ENCODE peak calls at places on chromosomes 11 and 22, in eight cellular contexts. V, W, Z, E, U, Y, C and X are unnamed samples.

GRCh38 chr22:36640106-36640672 is 63.4 kb downstream of the CACNG2 start:
- DNase-seq in V (no peak), W (no peak), Z (no peak), E (no peak), U (no peak), Y (no peak), C (no peak), X (no peak)

GRCh38 chr22:36331306-36331911 is 56.4 kb downstream of the MYH9 start:
- DNase-seq in V (peak; percentile 86), W (peak; percentile 80), Z (peak; percentile 66), E (peak; percentile 79), U (peak; percentile 73), Y (peak; percentile 71), C (peak; percentile 87), X (peak; percentile 77)

GRCh38 chr11:69515271-69516245 is 34.1 kb downstream of the LINC01488 start:
- DNase-seq in V (no peak), W (no peak), Z (no peak), E (no peak), U (no peak), Y (no peak), C (no peak), X (no peak)

GRCh38 chr11:22792497-22792896 is 37.1 kb downstream of the SVIP start:
- DNase-seq in V (peak; percentile 22), W (no peak), Z (no peak), E (peak; percentile 51), U (no peak), Y (no peak), C (no peak), X (peak; percentile 14)

GRCh38 chr11:17015639-17016125 is 1.5 kb upstream of the PLEKHA7 start:
- DNase-seq in V (no peak), W (peak; percentile 24), Z (no peak), E (no peak), U (no peak), Y (no peak), C (no peak), X (no peak)

GRCh38 chr22:46079861-46080821 is 70.2 kb upstream of the PPARA start:
- DNase-seq in V (peak; percentile 87), W (peak; percentile 75), Z (no peak), E (peak; percentile 93), U (no peak), Y (no peak), C (peak; percentile 89), X (no peak)

GRCh38 chr11:86671386-86672006 is 920 bp downstream of the ME3 start:
- DNase-seq in V (no peak), W (peak; percentile 88), Z (no peak), E (peak; percentile 43), U (no peak), Y (peak; percentile 58), C (peak; percentile 75), X (no peak)

GRCh38 chr11:87397250-87397649 is 359.5 kb downstream of the TMEM135 start:
- DNase-seq in V (no peak), W (no peak), Z (no peak), E (no peak), U (no peak), Y (no peak), C (no peak), X (peak; percentile 62)

GRCh38 chr22:36385491-36386350 is 2.0 kb downstream of the MYH9 start:
- DNase-seq in V (peak; percentile 84), W (peak; percentile 51), Z (peak; percentile 35), E (no peak), U (no peak), Y (peak; percentile 81), C (peak; percentile 52), X (no peak)

GRCh38 chr11:123159146-123159857 is 35.7 kb downstream of the CLMP start:
- DNase-seq in V (no peak), W (no peak), Z (no peak), E (no peak), U (no peak), Y (no peak), C (no peak), X (no peak)

GRCh38 chr11:2105536-2105935 is 33.7 kb downstream of the IGF2 start:
- DNase-seq in V (no peak), W (no peak), Z (no peak), E (no peak), U (no peak), Y (no peak), C (no peak), X (no peak)

GRCh38 chr11:64322925-64323260 is 5.0 kb downstream of the PRDX5 start:
- DNase-seq in V (no peak), W (no peak), Z (no peak), E (no peak), U (no peak), Y (no peak), C (no peak), X (no peak)

GRCh38 chr22:26563022-26563421 is 26.9 kb downstream of the TPST2 start:
- DNase-seq in V (no peak), W (no peak), Z (no peak), E (no peak), U (no peak), Y (peak; percentile 49), C (no peak), X (no peak)

GRCh38 chr11:46387456-46387855 is 4.1 kb downstream of the CHRM4 start:
- DNase-seq in V (no peak), W (no peak), Z (no peak), E (no peak), U (no peak), Y (no peak), C (no peak), X (no peak)

GRCh38 chr11:134164490-134165370 is 59.0 kb downstream of the NCAPD3 start:
- DNase-seq in V (no peak), W (no peak), Z (no peak), E (no peak), U (no peak), Y (peak; percentile 96), C (no peak), X (no peak)

GRCh38 chr22:42964994-42965699 is 49.8 kb downstream of the PACSIN2 start:
- DNase-seq in V (no peak), W (no peak), Z (no peak), E (no peak), U (no peak), Y (no peak), C (no peak), X (no peak)

GRCh38 chr11:12086271-12087074 is 23.9 kb upstream of the MICAL2 start:
- DNase-seq in V (peak; percentile 95), W (peak; percentile 70), Z (no peak), E (peak; percentile 64), U (no peak), Y (no peak), C (peak; percentile 80), X (peak; percentile 70)

GRCh38 chr11:29282088-29282487 is 734.7 kb downstream of the KCNA4 start:
- DNase-seq in V (peak; percentile 95), W (no peak), Z (no peak), E (no peak), U (no peak), Y (no peak), C (peak; percentile 69), X (no peak)

GRCh38 chr11:113505541-113506375 is 30.6 kb upstream of the DRD2 start:
- DNase-seq in V (peak; percentile 76), W (no peak), Z (no peak), E (peak; percentile 33), U (no peak), Y (no peak), C (peak; percentile 40), X (no peak)

GRCh38 chr11:70528046-70528793 is 129.9 kb downstream of the CTTN start:
- DNase-seq in V (no peak), W (no peak), Z (no peak), E (no peak), U (no peak), Y (no peak), C (no peak), X (no peak)

GRCh38 chr11:109961261-109961660 is 131.9 kb upstream of the ZC3H12C start:
- DNase-seq in V (no peak), W (no peak), Z (no peak), E (no peak), U (no peak), Y (no peak), C (no peak), X (no peak)

GRCh38 chr11:78310500-78310909 is 107.1 kb downstream of the GAB2 start:
- DNase-seq in V (no peak), W (peak; percentile 81), Z (no peak), E (no peak), U (no peak), Y (no peak), C (peak; percentile 72), X (no peak)

GRCh38 chr11:125398475-125398874 is 97.6 kb downstream of the FEZ1 start:
- DNase-seq in V (no peak), W (no peak), Z (no peak), E (no peak), U (no peak), Y (no peak), C (no peak), X (no peak)

GRCh38 chr11:104761511-104761910 is 136.7 kb downstream of the CASP12 start:
- DNase-seq in V (no peak), W (no peak), Z (no peak), E (no peak), U (no peak), Y (no peak), C (no peak), X (no peak)

GRCh38 chr22:17444204-17444504 is 74.9 kb downstream of the CECR2 start:
- DNase-seq in V (no peak), W (no peak), Z (no peak), E (no peak), U (no peak), Y (no peak), C (no peak), X (no peak)

GRCh38 chr11:84884836-84885235 is 742.3 kb downstream of the DLG2 start:
- DNase-seq in V (no peak), W (no peak), Z (no peak), E (no peak), U (no peak), Y (no peak), C (no peak), X (no peak)

GRCh38 chr11:111512296-111513239 is at the start of gene BTG4:
- DNase-seq in V (no peak), W (no peak), Z (no peak), E (no peak), U (no peak), Y (peak; percentile 69), C (peak; percentile 56), X (no peak)

GRCh38 chr11:67558084-67558772 is 25.4 kb upstream of the GSTP1 start:
- DNase-seq in V (peak; percentile 36), W (peak; percentile 62), Z (no peak), E (no peak), U (no peak), Y (no peak), C (no peak), X (no peak)

GRCh38 chr22:35681454-35682050 is 33.3 kb downstream of the APOL6 start:
- DNase-seq in V (no peak), W (no peak), Z (no peak), E (no peak), U (no peak), Y (no peak), C (no peak), X (no peak)

GRCh38 chr22:41526802-41527799 is 17.2 kb downstream of the POLR3H start:
- DNase-seq in V (peak; percentile 4), W (peak; percentile 50), Z (peak; percentile 55), E (no peak), U (peak; percentile 49), Y (peak; percentile 70), C (peak; percentile 88), X (no peak)